ENCODE peak calls at places on chromosomes 1 and 21, in seven cellular contexts. Q, Z, T, I, P, F and S are unnamed samples.

GRCh38 chr1:14238472-14239059 is 359.9 kb upstream of the KAZN start:
- DNase-seq in Q (no peak), Z (peak), T (peak), I (no peak), P (peak), F (peak), S (no peak)

GRCh38 chr1:35883681-35884155 is 709 bp downstream of the AGO1 start:
- DNase-seq in Q (peak), Z (peak), T (peak), I (peak), P (peak), F (peak), S (peak)

GRCh38 chr21:45152265-45152746 is 77.9 kb downstream of the ADARB1 start:
- DNase-seq in Q (peak), Z (no peak), T (peak), I (no peak), P (no peak), F (peak), S (peak)

GRCh38 chr1:64956241-64956640 is 10.1 kb downstream of the JAK1 start:
- DNase-seq in Q (no peak), Z (no peak), T (no peak), I (no peak), P (no peak), F (no peak), S (peak)

GRCh38 chr1:246709845-246710244 is 14.4 kb upstream of the SCCPDH start:
- DNase-seq in Q (no peak), Z (no peak), T (no peak), I (no peak), P (no peak), F (no peak), S (no peak)

GRCh38 chr1:224525411-224526040 is 90.6 kb upstream of the CNIH3 start:
- DNase-seq in Q (no peak), Z (no peak), T (no peak), I (peak), P (no peak), F (no peak), S (no peak)

GRCh38 chr21:34953950-34954349 is 95.2 kb downstream of the RUNX1 start:
- DNase-seq in Q (no peak), Z (no peak), T (no peak), I (no peak), P (no peak), F (no peak), S (no peak)

GRCh38 chr1:201602413-201603265 is 63.7 kb downstream of the NAV1 start:
- DNase-seq in Q (no peak), Z (no peak), T (no peak), I (peak), P (peak), F (no peak), S (peak)

GRCh38 chr1:3119061-3119460 is 50.1 kb downstream of the PRDM16 start:
- DNase-seq in Q (no peak), Z (no peak), T (no peak), I (no peak), P (no peak), F (no peak), S (no peak)

GRCh38 chr21:18384771-18385170 is 18.8 kb downstream of the TMPRSS15 start:
- DNase-seq in Q (no peak), Z (no peak), T (no peak), I (no peak), P (no peak), F (no peak), S (peak)

GRCh38 chr1:27891196-27891889 is 19.0 kb downstream of the THEMIS2 start:
- DNase-seq in Q (no peak), Z (no peak), T (no peak), I (no peak), P (no peak), F (no peak), S (no peak)

GRCh38 chr1:119711804-119712341 is at the start of gene PHGDH:
- DNase-seq in Q (peak), Z (peak), T (peak), I (peak), P (peak), F (peak), S (peak)

GRCh38 chr1:232211149-232211548 is 418.8 kb downstream of the SIPA1L2 start:
- DNase-seq in Q (no peak), Z (no peak), T (no peak), I (no peak), P (no peak), F (no peak), S (no peak)

GRCh38 chr1:235783148-235783776 is 83.4 kb downstream of the LYST start:
- DNase-seq in Q (no peak), Z (no peak), T (no peak), I (peak), P (no peak), F (no peak), S (peak)

GRCh38 chr1:15739745-15740144 is 2.6 kb upstream of the TMEM82 start:
- DNase-seq in Q (no peak), Z (no peak), T (no peak), I (no peak), P (peak), F (no peak), S (no peak)

GRCh38 chr1:13461977-13462376 is 51.7 kb downstream of the PRAMEF20 start:
- DNase-seq in Q (no peak), Z (no peak), T (no peak), I (no peak), P (no peak), F (no peak), S (no peak)

GRCh38 chr1:150162862-150163706 is 13.4 kb downstream of the PLEKHO1 start:
- DNase-seq in Q (peak), Z (peak), T (peak), I (peak), P (peak), F (peak), S (peak)

GRCh38 chr1:117038236-117038635 is 21.9 kb upstream of the TTF2 start:
- DNase-seq in Q (no peak), Z (no peak), T (no peak), I (no peak), P (no peak), F (no peak), S (no peak)
- TF ChIP-seq CTCF in Q (no peak), Z (no peak), T (no peak), I (no peak), P (no peak), F (no peak), S (no peak)

GRCh38 chr1:237269938-237270337 is 228.0 kb downstream of the RYR2 start:
- DNase-seq in Q (no peak), Z (no peak), T (no peak), I (no peak), P (no peak), F (no peak), S (no peak)

GRCh38 chr1:237267743-237268142 is 225.8 kb downstream of the RYR2 start:
- DNase-seq in Q (no peak), Z (no peak), T (no peak), I (no peak), P (no peak), F (no peak), S (no peak)

DNA sequence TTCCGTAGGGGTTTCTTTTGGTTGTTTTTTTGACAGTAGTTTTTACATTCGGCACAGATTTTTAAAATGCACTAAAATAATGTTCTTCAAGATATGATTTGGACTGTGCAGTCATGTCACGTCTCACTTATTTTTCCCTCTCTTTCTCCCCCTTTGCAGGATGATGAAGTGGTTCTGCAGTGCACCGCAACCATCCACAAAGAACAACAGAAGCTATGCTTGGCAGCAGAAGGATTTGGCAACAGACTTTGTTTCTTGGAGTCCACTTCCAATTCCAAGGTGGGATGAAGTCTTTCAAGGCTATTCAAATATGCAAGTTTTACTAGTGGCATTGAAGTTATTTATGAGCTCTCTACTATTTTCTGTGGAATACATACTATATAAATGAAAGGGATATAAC is 228.4 kb downstream of the RYR2 start:
- DNase-seq in Q (no peak), Z (no peak), T (no peak), I (no peak), P (no peak), F (no peak), S (no peak)
- H3K4me3 ChIP-seq in Q (no peak), Z (no peak), T (no peak), I (no peak), P (no peak), F (no peak), S (no peak)

GRCh38 chr1:53553734-53554509 is 94.7 kb downstream of the DMRTB1 start:
- DNase-seq in Q (no peak), Z (no peak), T (peak), I (no peak), P (peak), F (peak), S (no peak)
- TF ChIP-seq CTCF in Q (no peak), Z (no peak), T (no peak), I (no peak), P (no peak), F (no peak), S (no peak)

DNA sequence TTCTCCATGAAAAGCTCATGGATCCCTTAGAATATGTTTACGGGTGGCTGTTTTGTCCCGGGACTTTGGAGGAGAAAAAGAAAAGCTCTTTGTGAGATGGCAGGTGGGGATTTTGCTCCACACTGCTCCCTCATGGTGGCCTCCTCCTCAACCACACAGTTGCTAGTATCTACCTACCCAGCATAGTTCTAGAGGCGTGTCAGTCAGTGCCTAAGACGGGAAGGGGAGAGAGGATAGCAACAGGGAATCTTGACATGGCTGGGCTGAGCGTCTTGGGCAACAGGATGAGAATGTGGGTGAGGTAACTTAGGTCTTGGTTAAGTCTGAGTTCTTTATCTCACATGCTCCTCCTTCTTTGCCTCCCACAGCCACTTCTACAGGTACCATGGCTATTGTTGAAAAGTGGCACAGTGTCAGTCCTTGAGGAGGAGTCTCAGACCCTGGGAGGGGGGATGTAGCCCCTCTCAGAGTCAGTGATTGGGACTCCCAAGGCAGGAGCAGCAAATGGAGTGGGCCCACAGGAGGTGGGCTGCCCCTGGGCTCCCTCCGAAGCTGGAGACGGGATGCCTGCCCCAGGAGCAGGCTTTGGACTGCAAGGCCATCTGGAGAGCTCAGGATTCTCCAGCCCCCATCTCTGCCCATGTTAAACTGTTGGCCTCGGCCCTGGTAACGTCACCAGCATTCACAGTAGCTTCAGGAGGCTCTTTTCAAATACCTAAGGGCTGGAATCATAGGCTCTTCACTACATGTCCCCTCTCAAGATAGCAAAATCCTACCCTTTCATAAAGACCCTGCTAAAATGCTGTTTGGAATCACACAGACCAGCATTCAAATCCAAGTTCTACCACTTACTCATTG is 75.5 kb downstream of the TENT5C start:
- DNase-seq in Q (no peak), Z (no peak), T (no peak), I (no peak), P (no peak), F (no peak), S (no peak)
- H3K4me3 ChIP-seq in Q (no peak), Z (no peak), T (peak), I (no peak), P (no peak), F (no peak), S (no peak)

DNA sequence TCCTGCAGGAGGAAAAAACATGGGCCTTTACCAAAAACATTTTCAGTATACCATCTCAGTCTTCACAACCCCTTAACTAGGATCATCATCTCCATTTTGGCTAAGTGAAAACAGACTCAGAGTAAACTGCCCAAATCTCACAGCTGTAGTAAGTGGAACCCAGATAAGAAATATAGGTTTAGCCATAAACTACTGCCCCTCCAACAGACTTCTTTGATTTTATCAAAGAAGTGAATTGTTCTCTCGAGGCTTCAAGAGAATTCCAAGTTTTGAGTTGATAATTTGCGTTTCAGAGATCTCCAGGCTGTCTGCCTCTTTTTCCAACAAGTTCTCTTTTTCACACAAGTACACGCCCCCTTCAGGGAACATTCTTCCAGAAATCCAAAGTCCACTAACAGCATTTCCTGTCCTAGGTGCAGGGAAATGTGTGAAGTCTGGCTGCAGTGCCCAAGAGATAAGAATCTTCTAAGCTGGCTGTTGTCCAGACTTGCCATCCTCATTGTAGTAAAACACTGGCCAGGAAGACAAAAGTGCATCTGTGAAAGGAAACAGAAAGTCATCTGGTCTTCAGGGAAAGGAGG is 30.8 kb downstream of the RNF19B start:
- DNase-seq in Q (peak), Z (no peak), T (no peak), I (peak), P (peak), F (no peak), S (peak)
- TF ChIP-seq CTCF in Q (no peak), Z (no peak), T (no peak), I (no peak), P (no peak), F (no peak), S (peak)